ENCODE peak calls at places on chromosomes 4 and X, in six cellular contexts. S, J, X, U, C and Z are unnamed samples.

GRCh38 chr4:3615386-3616286 is 83.4 kb upstream of the LRPAP1 start:
- DNase-seq in S (no peak), J (no peak), X (no peak), U (no peak), C (no peak), Z (no peak)

GRCh38 chr4:153789741-153790651 is 1.1 kb upstream of the SFRP2 start:
- DNase-seq in S (no peak), J (peak), X (peak), U (no peak), C (peak), Z (no peak)

GRCh38 chr4:94648699-94649098 is 109.1 kb upstream of the BMPR1B start:
- DNase-seq in S (no peak), J (no peak), X (no peak), U (no peak), C (no peak), Z (no peak)

GRCh38 chr4:84778041-84778440 is 188.4 kb downstream of the WDFY3 start:
- DNase-seq in S (no peak), J (no peak), X (no peak), U (no peak), C (peak), Z (no peak)

GRCh38 chrX:19627533-19627932 is 112.2 kb upstream of the MAP3K15 start:
- DNase-seq in S (no peak), J (no peak), X (no peak), U (no peak), C (peak), Z (no peak)

GRCh38 chr4:80307183-80307735 is 28.3 kb upstream of the CFAP299 start:
- DNase-seq in S (no peak), J (no peak), X (no peak), U (no peak), C (peak), Z (no peak)

GRCh38 chr4:108762559-108763225 is at the start of gene ETNPPL:
- DNase-seq in S (peak), J (peak), X (peak), U (no peak), C (peak), Z (no peak)

GRCh38 chr4:186404562-186405134 is 138.7 kb downstream of the F11 start:
- DNase-seq in S (no peak), J (no peak), X (no peak), U (no peak), C (no peak), Z (no peak)

GRCh38 chr4:169975837-169976796 is 50.1 kb downstream of the MFAP3L start:
- DNase-seq in S (no peak), J (no peak), X (no peak), U (no peak), C (peak), Z (no peak)

GRCh38 chr4:41480985-41481384 is 57.0 kb upstream of the LIMCH1 start:
- DNase-seq in S (no peak), J (no peak), X (no peak), U (no peak), C (no peak), Z (no peak)

GRCh38 chr4:45662996-45663395 is 460.9 kb downstream of the GABRG1 start:
- DNase-seq in S (no peak), J (no peak), X (no peak), U (no peak), C (peak), Z (no peak)

GRCh38 chr4:103030791-103031190 is 11.3 kb upstream of the SLC9B1 start:
- DNase-seq in S (no peak), J (no peak), X (no peak), U (no peak), C (no peak), Z (no peak)

GRCh38 chrX:2398341-2398656 is 102.5 kb downstream of the DHRSX start:
- DNase-seq in S (no peak), J (no peak), X (no peak), U (peak), C (no peak), Z (no peak)

GRCh38 chr4:163681208-163681821 is 186.8 kb downstream of the TMA16 start:
- DNase-seq in S (peak), J (no peak), X (peak), U (no peak), C (peak), Z (no peak)

GRCh38 chr4:34181311-34181808 is 2063.0 kb downstream of the ARAP2 start:
- DNase-seq in S (no peak), J (no peak), X (no peak), U (no peak), C (peak), Z (no peak)

GRCh38 chrX:136219893-136220292 is 31.3 kb downstream of the MAP7D3 start:
- DNase-seq in S (no peak), J (no peak), X (no peak), U (no peak), C (no peak), Z (no peak)

GRCh38 chr4:125062079-125062478 is 252.7 kb upstream of the FAT4 start:
- DNase-seq in S (no peak), J (no peak), X (no peak), U (no peak), C (no peak), Z (no peak)

GRCh38 chr4:68948044-68948743 is 3.4 kb downstream of the UGT2A3 start:
- DNase-seq in S (no peak), J (no peak), X (no peak), U (no peak), C (no peak), Z (no peak)

GRCh38 chr4:143251348-143251747 is 66.6 kb downstream of the USP38 start:
- DNase-seq in S (no peak), J (no peak), X (no peak), U (no peak), C (no peak), Z (no peak)

GRCh38 chr4:150006197-150006596 is 72.0 kb upstream of the DCLK2 start:
- DNase-seq in S (no peak), J (no peak), X (no peak), U (no peak), C (peak), Z (no peak)

GRCh38 chrX:68868316-68868715 is 39.5 kb downstream of the EFNB1 start:
- DNase-seq in S (no peak), J (no peak), X (no peak), U (no peak), C (no peak), Z (no peak)

GRCh38 chr4:39697740-39698423 is at the start of gene UBE2K:
- DNase-seq in S (peak), J (peak), X (peak), U (peak), C (peak), Z (peak)

GRCh38 chrX:29145316-29145715 is 558.1 kb downstream of the IL1RAPL1 start:
- DNase-seq in S (no peak), J (no peak), X (no peak), U (no peak), C (no peak), Z (no peak)

GRCh38 chr4:156766846-156767245 is 204.8 kb downstream of the PDGFC start:
- DNase-seq in S (no peak), J (no peak), X (no peak), U (no peak), C (peak), Z (no peak)

GRCh38 chr4:112234952-112235609 is 3.5 kb downstream of the AP1AR start:
- DNase-seq in S (peak), J (peak), X (peak), U (no peak), C (peak), Z (no peak)

GRCh38 chrX:47222776-47223350 is 4.4 kb downstream of the CDK16 start:
- DNase-seq in S (no peak), J (no peak), X (no peak), U (peak), C (no peak), Z (no peak)

GRCh38 chrX:41870719-41871151 is 52.6 kb downstream of the CASK start:
- DNase-seq in S (no peak), J (no peak), X (no peak), U (no peak), C (no peak), Z (no peak)

GRCh38 chrX:30643313-30643821 is 9.9 kb upstream of the GK start:
- DNase-seq in S (no peak), J (no peak), X (no peak), U (no peak), C (peak), Z (no peak)

GRCh38 chrX:5163663-5164062 is 1065.0 kb downstream of the NLGN4X start:
- DNase-seq in S (no peak), J (no peak), X (no peak), U (no peak), C (no peak), Z (no peak)

GRCh38 chr4:56981795-56982201 is 3.1 kb downstream of the POLR2B start:
- DNase-seq in S (no peak), J (no peak), X (no peak), U (no peak), C (peak), Z (no peak)

GRCh38 chr4:6772223-6772928 is 10.2 kb upstream of the KIAA0232 start:
- DNase-seq in S (no peak), J (no peak), X (no peak), U (no peak), C (peak), Z (no peak)

GRCh38 chrX:13669246-13669689 is 16.3 kb downstream of the TCEANC start:
- DNase-seq in S (no peak), J (peak), X (no peak), U (no peak), C (peak), Z (no peak)

GRCh38 chr4:26039950-26040349 is 125.9 kb downstream of the SMIM20 start:
- DNase-seq in S (no peak), J (no peak), X (no peak), U (no peak), C (peak), Z (no peak)

GRCh38 chr4:24856586-24856985 is 56.3 kb downstream of the CCDC149 start:
- DNase-seq in S (no peak), J (no peak), X (no peak), U (no peak), C (peak), Z (no peak)

GRCh38 chr4:8559524-8560264 is 20.5 kb upstream of the GPR78 start:
- DNase-seq in S (no peak), J (no peak), X (no peak), U (no peak), C (no peak), Z (no peak)

GRCh38 chr4:86482851-86483490 is 111.1 kb upstream of the PTPN13 start:
- DNase-seq in S (no peak), J (no peak), X (no peak), U (no peak), C (peak), Z (no peak)

GRCh38 chr4:148068065-148068911 is 336.4 kb downstream of the ARHGAP10 start:
- DNase-seq in S (no peak), J (no peak), X (no peak), U (peak), C (no peak), Z (no peak)

GRCh38 chr4:150242820-150243458 is 164.7 kb downstream of the DCLK2 start:
- DNase-seq in S (no peak), J (no peak), X (no peak), U (no peak), C (peak), Z (peak)